ENCODE peak calls at places on chromosomes 11 and 22, in five cellular contexts. A, N, T, E and R are unnamed samples.

GRCh38 chr22:18970180-18970947 is 34.3 kb upstream of the PRODH start:
- DNase-seq in E (no peak), N (no peak), T (no peak), A (peak), R (peak)

GRCh38 chr22:49352361-49353169 is 475.1 kb downstream of the BRD1 start:
- DNase-seq in E (no peak), A (no peak), T (no peak), N (no peak), R (no peak)

GRCh38 chr11:86802601-86803051 is 2.3 kb downstream of the PRSS23 start:
- DNase-seq in A (no peak), T (no peak), N (no peak), E (no peak), R (no peak)

GRCh38 chr22:34997921-34998320 is 68.0 kb upstream of the ISX start:
- DNase-seq in A (no peak), E (no peak), N (no peak), T (no peak), R (no peak)

GRCh38 chr22:28702891-28703290 is 23.3 kb upstream of the TTC28 start:
- DNase-seq in E (no peak), N (no peak), T (no peak), A (no peak), R (no peak)

GRCh38 chr11:2748814-2749554 is 49.2 kb upstream of the KCNQ1OT1 start:
- DNase-seq in A (no peak), T (no peak), E (no peak), N (no peak), R (no peak)

GRCh38 chr11:129331217-129331616 is 44.4 kb upstream of the BARX2 start:
- DNase-seq in T (no peak), N (no peak), A (no peak), E (no peak), R (no peak)

GRCh38 chr22:20762233-20762796 is 11.6 kb upstream of the SERPIND1 start:
- DNase-seq in T (no peak), E (no peak), N (no peak), A (no peak), R (no peak)

GRCh38 chr11:126163074-126163700 is 48.3 kb downstream of the RPUSD4 start:
- DNase-seq in A (no peak), E (no peak), T (peak), N (no peak), R (peak)

GRCh38 chr11:72239296-72239848 is 4.6 kb downstream of the PHOX2A start:
- DNase-seq in N (no peak), A (peak), T (no peak), E (no peak), R (peak)

GRCh38 chr11:72292106-72292790 is 48.3 kb upstream of the PHOX2A start:
- DNase-seq in A (no peak), E (no peak), N (no peak), T (no peak), R (no peak)

GRCh38 chr11:15936011-15936410 is 420.3 kb downstream of the SOX6 start:
- DNase-seq in N (no peak), T (no peak), E (no peak), A (no peak), R (no peak)